ENCODE peak calls at places on chromosomes 4 and X, in eight cellular contexts. Q is esophagus muscularis mucosa, F is tibial nerve, D is esophagus squamous epithelium, N is transverse colon, V is uterus, E is testis, S is stomach. B is an unnamed sample.

GRCh38 chr4:127141857-127142256 is 490.9 kb upstream of the INTU start:
- DNase-seq in S (no peak), N (no peak), E (no peak), D (no peak), V (no peak), F (no peak), Q (no peak), B (no peak)

GRCh38 chr4:52032005-52032404 is 6.1 kb downstream of the SGCB start:
- DNase-seq in Q (no peak), V (no peak), D (no peak), S (no peak), F (no peak), N (no peak), E (no peak), B (no peak)

GRCh38 chr4:184384810-184385557 is 89.4 kb downstream of the IRF2 start:
- DNase-seq in S (no peak), F (no peak), Q (no peak), N (no peak), V (no peak), D (no peak), E (no peak), B (no peak)

GRCh38 chr4:140005699-140006098 is 148.3 kb downstream of the MAML3 start:
- DNase-seq in F (no peak), N (no peak), E (no peak), V (no peak), Q (no peak), D (no peak), S (no peak), B (no peak)

GRCh38 chr4:15729910-15730533 is 27.2 kb downstream of the BST1 start:
- DNase-seq in N (no peak), F (peak; percentile 29), S (no peak), E (peak; percentile 29), Q (no peak), V (no peak), D (no peak), B (peak; percentile 27)

GRCh38 chrX:27998666-27999065 is 17.4 kb upstream of the DCAF8L1 start:
- DNase-seq in N (no peak), V (no peak), E (no peak), D (no peak), S (no peak), Q (no peak), F (no peak), B (no peak)

GRCh38 chrX:29535212-29536162 is 679.9 kb upstream of the MAGEB2 start:
- DNase-seq in D (no peak), V (no peak), E (no peak), F (no peak), S (no peak), Q (no peak), N (no peak), B (no peak)

GRCh38 chr4:27357283-27357682 is 496.6 kb downstream of the STIM2 start:
- DNase-seq in E (no peak), N (no peak), V (no peak), F (no peak), S (no peak), D (no peak), Q (no peak), B (no peak)

GRCh38 chr4:6334203-6334887 is 64.7 kb downstream of the WFS1 start:
- DNase-seq in F (no peak), N (no peak), Q (no peak), E (no peak), D (no peak), V (no peak), S (no peak), B (no peak)

GRCh38 chr4:41514765-41515481 is 23.0 kb upstream of the LIMCH1 start:
- DNase-seq in F (no peak), Q (no peak), E (no peak), V (no peak), S (no peak), D (no peak), N (no peak), B (no peak)

GRCh38 chr4:139042981-139043460 is 27.4 kb downstream of the NOCT start:
- DNase-seq in F (peak; percentile 16), V (no peak), E (no peak), S (no peak), D (no peak), N (no peak), Q (no peak), B (no peak)

GRCh38 chr4:121827851-121828250 is 4.2 kb upstream of the CCNA2 start:
- DNase-seq in D (no peak), S (no peak), N (no peak), E (no peak), Q (no peak), V (no peak), F (no peak), B (no peak)

GRCh38 chr4:76984788-76985211 is 35.2 kb downstream of the SEPTIN11 start:
- DNase-seq in Q (peak; percentile 94), D (peak; percentile 2), S (no peak), E (peak; percentile 74), V (peak; percentile 72), N (peak; percentile 37), F (peak; percentile 77), B (no peak)

GRCh38 chr4:113153529-113154101 is 104.2 kb downstream of the ANK2 start:
- DNase-seq in D (no peak), N (no peak), S (no peak), E (no peak), V (no peak), Q (no peak), F (no peak), B (no peak)

GRCh38 chr4:184746532-184746870 is 12.6 kb upstream of the CENPU start:
- DNase-seq in N (no peak), S (peak; percentile 76), E (peak; percentile 62), D (no peak), Q (no peak), F (peak; percentile 78), V (peak; percentile 63), B (peak; percentile 92)

GRCh38 chrX:103376118-103376978 is at the start of gene BEX3:
- DNase-seq in N (peak; percentile 47), E (peak; percentile 68), S (peak; percentile 66), D (no peak), V (peak; percentile 47), F (peak; percentile 6), Q (no peak), B (peak; percentile 41)

GRCh38 chrX:130082244-130083106 is 27.8 kb downstream of the ELF4 start:
- DNase-seq in D (no peak), F (no peak), Q (no peak), S (peak; percentile 37), V (peak; percentile 41), N (peak; percentile 39), E (peak; percentile 22), B (no peak)

GRCh38 chrX:119853449-119853848 is 686 bp upstream of the UPF3B start:
- DNase-seq in N (peak; percentile 12), V (no peak), S (no peak), Q (no peak), E (peak; percentile 19), D (no peak), F (peak; percentile 14), B (no peak)

GRCh38 chr4:161522031-161522430 is 641.8 kb downstream of the FSTL5 start:
- DNase-seq in N (no peak), S (no peak), V (no peak), F (no peak), E (peak; percentile 42), Q (no peak), D (no peak), B (no peak)

GRCh38 chr4:186300659-186301377 is 34.8 kb downstream of the F11 start:
- DNase-seq in S (no peak), D (no peak), Q (no peak), N (no peak), V (no peak), F (no peak), E (no peak), B (no peak)

GRCh38 chr4:186304216-186304615 is 38.2 kb downstream of the F11 start:
- DNase-seq in V (no peak), Q (no peak), N (no peak), D (no peak), E (no peak), F (no peak), S (no peak), B (no peak)

GRCh38 chr4:186307916-186308315 is 41.9 kb downstream of the F11 start:
- DNase-seq in F (no peak), S (no peak), D (no peak), N (no peak), V (no peak), E (no peak), Q (no peak), B (no peak)

GRCh38 chr4:186307497-186307896 is 41.5 kb downstream of the F11 start:
- DNase-seq in F (no peak), V (no peak), D (no peak), E (no peak), S (no peak), N (no peak), Q (no peak), B (no peak)

GRCh38 chr4:186304816-186305520 is 39.0 kb downstream of the F11 start:
- DNase-seq in V (no peak), E (no peak), N (no peak), S (no peak), Q (no peak), F (no peak), D (no peak), B (no peak)
- H3K4me1 ChIP-seq in V (no peaks in the 10 kb centered on the region), E (no peaks in the 10 kb centered on the region), N (peaks cover 18% of the 10 kb centered on the region), S (peaks cover 9% of the 10 kb centered on the region), Q (peaks cover 7% of the 10 kb centered on the region), F (peaks cover 23% of the 10 kb centered on the region), D (no peaks in the 10 kb centered on the region), B (no peaks in the 10 kb centered on the region)

GRCh38 chr4:95758001-95758400 is 81.9 kb upstream of the PDHA2 start:
- DNase-seq in Q (no peak), E (no peak), N (no peak), V (no peak), D (no peak), S (no peak), F (no peak), B (no peak)
- TF ChIP-seq POLR2A in Q (no peak), E (no peak), N (no peak), V (no peak), D (no peak), S (no peak), F (no peak), B (no peak)

DNA sequence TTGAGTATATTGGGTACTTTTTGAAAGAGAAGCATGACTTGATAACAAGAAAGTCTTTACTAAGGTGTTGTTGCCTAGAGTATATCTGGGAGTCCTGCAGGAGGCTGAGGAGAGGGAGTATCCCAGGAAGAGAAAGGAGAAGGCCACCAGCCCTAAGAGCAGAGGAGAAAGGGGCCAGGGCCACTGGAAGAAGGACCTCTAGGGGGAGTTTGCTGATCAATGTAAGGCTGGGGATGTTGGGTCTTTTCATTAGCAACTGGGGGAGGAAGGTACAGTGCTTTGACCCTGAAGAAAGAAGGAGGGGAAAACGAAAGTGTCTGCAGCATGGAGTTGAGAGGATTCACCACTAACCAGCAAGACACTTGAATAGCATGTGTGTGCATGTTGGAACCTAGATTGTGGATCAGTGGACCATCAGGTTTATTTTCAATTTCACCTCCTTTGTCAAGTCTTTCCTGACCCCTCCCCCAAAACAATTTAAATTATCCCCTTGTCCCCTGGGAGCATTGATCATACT is 4.5 kb downstream of the SMIM9 start:
- DNase-seq in V (no peak), F (no peak), D (no peak), E (no peak), Q (no peak), S (no peak), N (no peak), B (no peak)
- TF ChIP-seq CTCF in V (no peak), F (no peak), D (no peak), E (no peak), Q (no peak), S (no peak), N (no peak), B (no peak)

DNA sequence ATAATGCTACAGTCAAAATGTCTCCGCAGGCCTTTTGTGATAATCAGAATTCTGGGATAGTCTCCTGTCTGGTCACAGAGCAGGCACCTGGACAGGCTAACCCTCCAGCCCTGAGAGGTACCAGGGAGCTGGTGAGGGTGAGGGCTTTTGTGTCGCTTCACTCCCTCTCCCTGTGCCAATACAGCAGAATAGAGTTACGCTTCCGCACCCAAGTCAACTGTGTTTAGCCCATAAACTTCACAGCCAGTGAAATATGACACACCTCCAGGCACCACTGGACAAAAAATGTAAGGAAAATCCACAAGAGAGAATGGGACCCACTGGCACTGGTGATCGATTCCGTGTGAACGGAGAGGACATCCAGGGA is 1.3 kb downstream of the GAK start:
- DNase-seq in Q (no peak), F (no peak), D (no peak), S (no peak), V (no peak), N (peak; percentile 26), E (no peak), B (no peak)
- H3K4me1 ChIP-seq in Q (peaks cover 73% of the 10 kb centered on the region), F (peaks cover 68% of the 10 kb centered on the region), D (peaks cover 32% of the 10 kb centered on the region), S (peaks cover 68% of the 10 kb centered on the region), V (peaks cover 15% of the 10 kb centered on the region), N (peaks cover 51% of the 10 kb centered on the region), E (peaks cover 24% of the 10 kb centered on the region), B (peaks cover 14% of the 10 kb centered on the region)